ENCODE peak calls at places on chromosomes 11 and 22, in nine cellular contexts. K is fibroblast of lung, S is DND-41, Z is GM12878, V is MM.1S, E is HCT116, Q is mammary epithelial cell, T is neural progenitor cell, O is astrocyte. J is an unnamed sample.

GRCh38 chr11:111329306-111330204 is 31.2 kb downstream of the POU2AF3 start:
- DNase-seq in V (no peak), S (no peak), Z (no peak), E (no peak), T (no peak), O (no peak), K (no peak), Q (no peak), J (no peak)

GRCh38 chr11:2190670-2191471 is 19.3 kb upstream of the TH start:
- DNase-seq in Z (no peak), T (peak; percentile 91), S (no peak), V (no peak), K (no peak), E (no peak), Q (no peak), O (no peak), J (no peak)

GRCh38 chr11:19790831-19791552 is 78.4 kb downstream of the NAV2 start:
- DNase-seq in E (no peak), S (no peak), T (no peak), V (no peak), O (no peak), Q (no peak), K (no peak), Z (peak; percentile 28), J (no peak)

GRCh38 chr11:15629690-15630321 is 515.1 kb downstream of the INSC start:
- DNase-seq in O (no peak), E (peak; percentile 16), Z (no peak), Q (peak; percentile 31), V (no peak), S (no peak), T (peak; percentile 68), K (no peak), J (peak; percentile 5)

GRCh38 chr11:73969991-73970800 is 12.4 kb downstream of the UCP2 start:
- DNase-seq in T (no peak), S (peak; percentile 52), K (no peak), Q (no peak), V (no peak), Z (no peak), O (no peak), E (no peak), J (no peak)

GRCh38 chr11:65108469-65109123 is 3.1 kb upstream of the TM7SF2 start:
- DNase-seq in S (no peak), Z (no peak), Q (no peak), T (no peak), V (no peak), O (no peak), K (no peak), E (no peak), J (no peak)

GRCh38 chr11:17839973-17840611 is 105.5 kb downstream of the KCNC1 start:
- DNase-seq in V (no peak), O (no peak), K (peak; percentile 26), E (no peak), T (no peak), Q (peak; percentile 75), S (no peak), Z (no peak), J (no peak)

GRCh38 chr11:123580557-123581275 is 73.7 kb downstream of the SCN3B start:
- DNase-seq in V (peak; percentile 85), K (peak; percentile 10), T (peak; percentile 87), O (no peak), E (peak; percentile 41), Q (peak; percentile 53), Z (no peak), S (peak; percentile 18), J (peak; percentile 11)

GRCh38 chr11:122235615-122236014 is 119.6 kb upstream of the BLID start:
- DNase-seq in K (peak; percentile 92), E (no peak), Q (peak; percentile 13), S (no peak), V (no peak), O (peak; percentile 93), Z (no peak), T (no peak), J (no peak)

GRCh38 chr22:37043214-37043827 is 8.2 kb upstream of the KCTD17 start:
- DNase-seq in V (no peak), E (no peak), K (no peak), O (no peak), S (no peak), T (no peak), Z (no peak), Q (no peak), J (no peak)

GRCh38 chr11:99098258-99098657 is 77.5 kb downstream of the CNTN5 start:
- DNase-seq in E (no peak), V (peak; percentile 47), Q (no peak), Z (no peak), T (no peak), O (no peak), K (no peak), S (no peak), J (no peak)

GRCh38 chr11:71466358-71466757 is 13.4 kb downstream of the NADSYN1 start:
- DNase-seq in E (no peak), T (no peak), K (no peak), O (no peak), Q (no peak), S (no peak), V (no peak), Z (no peak), J (no peak)

GRCh38 chr11:65546217-65546958 is 11.8 kb downstream of the LTBP3 start:
- DNase-seq in V (peak; percentile 96), S (peak; percentile 94), E (peak; percentile 50), O (no peak), Z (no peak), K (no peak), T (peak; percentile 94), Q (peak; percentile 34), J (no peak)

GRCh38 chr11:77198440-77198849 is 70.4 kb downstream of the MYO7A start:
- DNase-seq in O (no peak), V (no peak), Z (no peak), Q (no peak), T (peak; percentile 62), S (peak; percentile 57), K (no peak), E (peak; percentile 48), J (no peak)

GRCh38 chr11:23112390-23112789 is 252.1 kb upstream of the CCDC179 start:
- DNase-seq in V (no peak), O (no peak), T (peak; percentile 3), S (no peak), E (no peak), K (no peak), Q (no peak), Z (no peak), J (no peak)
- H3K9ac ChIP-seq in V (no peak overlapping the region), O (no peak overlapping the region), T (no peak overlapping the region), S (no peak overlapping the region), E (no peak overlapping the region), K (no peak overlapping the region), Q (no peak overlapping the region), Z (no peak overlapping the region), J (no peak overlapping the region)

GRCh38 chr22:42282943-42283287 is 12.5 kb upstream of the TCF20 start:
- DNase-seq in Q (no peak), Z (no peak), K (no peak), S (no peak), T (peak; percentile 83), E (no peak), V (no peak), O (no peak), J (no peak)

GRCh38 chr22:42284643-42285181 is 14.3 kb upstream of the TCF20 start:
- DNase-seq in O (no peak), T (no peak), K (no peak), S (no peak), E (no peak), Q (no peak), V (no peak), Z (no peak), J (no peak)

GRCh38 chr22:42284230-42284591 is 13.8 kb upstream of the TCF20 start:
- DNase-seq in O (no peak), Z (no peak), S (no peak), K (no peak), T (no peak), E (no peak), V (no peak), Q (no peak), J (no peak)

GRCh38 chr22:42282252-42282942 is 11.9 kb upstream of the TCF20 start:
- DNase-seq in E (no peak), T (no peak), Q (no peak), Z (no peak), O (no peak), S (no peak), K (no peak), V (no peak), J (no peak)

DNA sequence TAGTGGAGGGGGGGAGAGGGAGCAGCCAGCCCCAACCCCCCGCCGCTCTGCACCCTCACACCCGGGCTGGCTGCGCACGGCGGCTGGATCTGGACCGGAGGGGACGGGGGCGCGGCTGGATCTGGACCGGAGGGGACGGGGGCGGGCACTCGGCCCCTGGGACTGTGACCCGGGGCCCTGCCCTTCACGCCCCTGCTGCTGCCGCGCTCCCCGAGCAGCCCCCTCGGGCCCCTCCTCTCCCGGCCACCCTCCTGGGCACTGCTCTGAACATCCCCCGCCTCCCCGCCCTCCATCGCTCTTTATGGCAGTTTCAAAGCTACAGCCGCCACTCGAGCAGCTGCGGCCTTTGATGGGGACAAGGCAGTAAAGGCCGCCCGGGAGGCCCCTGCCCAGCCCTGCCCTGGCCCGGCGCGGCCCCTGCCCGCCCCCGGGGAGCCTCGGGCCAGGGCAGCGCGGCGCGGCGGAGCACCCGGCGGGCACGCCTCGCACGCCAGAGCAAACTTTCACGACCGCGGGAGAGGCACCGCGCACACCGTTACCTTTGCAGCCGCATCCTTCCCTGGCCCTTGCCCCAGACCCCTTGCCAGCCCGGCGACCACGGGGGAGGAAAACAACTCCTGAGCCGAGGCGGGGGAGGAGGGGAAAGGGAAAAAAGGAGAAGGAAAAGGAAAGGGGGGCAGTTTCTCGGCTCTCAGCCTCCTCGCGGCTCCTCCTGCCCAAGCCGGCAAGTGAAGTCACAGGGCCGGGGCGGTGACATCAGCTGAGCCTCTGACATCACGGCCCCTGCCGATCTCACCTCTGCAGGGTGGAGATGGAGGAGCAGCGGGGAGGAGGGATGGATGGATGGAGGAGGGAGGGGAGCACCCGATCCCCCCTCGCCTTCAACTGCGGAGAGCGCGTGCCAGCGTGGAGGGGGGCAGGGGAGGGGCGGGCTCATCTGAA is 13.1 kb upstream of the TCF20 start:
- DNase-seq in V (no peak), Q (no peak), O (no peak), K (peak; percentile 20), T (peak; percentile 87), E (no peak), Z (no peak), S (no peak), J (no peak)
- TF ChIP-seq EZH2 in V (no peak), Q (no peak), O (peak; percentile 55), K (peak; percentile 90), T (no peak), E (no peak), Z (no peak), S (no peak), J (no peak)

GRCh38 chr11:46378811-46379482 is 2.5 kb upstream of the MDK start:
- DNase-seq in S (no peak), E (no peak), K (no peak), T (no peak), O (no peak), Q (no peak), V (no peak), Z (no peak), J (no peak)
- H3K9ac ChIP-seq in S (no peak overlapping the region), E (no peak overlapping the region), K (no peak overlapping the region), T (no peak overlapping the region), O (no peak overlapping the region), Q (no peak overlapping the region), V (no peak overlapping the region), Z (no peak overlapping the region), J (no peak overlapping the region)

DNA sequence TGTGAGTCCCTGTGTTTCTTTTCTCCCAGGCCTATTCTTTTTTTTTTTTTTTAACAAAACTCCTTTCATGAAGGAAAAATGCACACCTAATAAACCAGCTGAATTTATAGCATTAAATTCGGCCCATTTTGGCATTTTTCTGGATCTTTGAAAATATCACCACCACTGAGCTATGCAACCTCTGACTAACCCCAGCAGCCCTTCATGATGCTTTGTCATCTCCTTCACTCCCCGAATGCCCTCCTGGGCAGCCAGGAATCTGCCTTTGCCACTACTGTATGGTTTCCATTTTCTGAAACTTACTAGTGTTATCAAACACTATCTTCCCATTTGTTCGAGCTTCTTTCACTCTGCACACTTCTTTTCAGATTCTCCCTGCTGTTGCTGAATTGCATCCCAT is 97.9 kb downstream of the ZNF280B start:
- DNase-seq in K (no peak), S (no peak), Q (no peak), T (no peak), V (no peak), E (no peak), O (no peak), Z (no peak), J (no peak)
- TF ChIP-seq EZH2 in K (no peak), S (no peak), Q (no peak), T (no peak), V (no peak), E (no peak), O (no peak), Z (no peak), J (no peak)

J was measured in keratinocyte.